ENCODE peak calls at places on chromosomes 11 and 22, in six cellular contexts. B is lower lobe of right lung, M is OCI-LY7, W is AG04450, C is tibial artery, X is left ventricle myocardium inferior. Y is an unnamed sample.

GRCh38 chr22:30344447-30345200 is 12.1 kb downstream of the SF3A1 start:
- DNase-seq in B (no peak), M (no peak), W (no peak), C (no peak), X (no peak), Y (no peak)

GRCh38 chr22:25741692-25742626 is at the start of gene MYO18B:
- DNase-seq in B (no peak), M (no peak), W (no peak), C (peak), X (peak), Y (peak)

GRCh38 chr11:92501346-92501745 is 276.7 kb downstream of the FAT3 start:
- DNase-seq in B (no peak), M (no peak), W (no peak), C (no peak), X (no peak), Y (no peak)

GRCh38 chr11:43493431-43493830 is 134.7 kb downstream of the TTC17 start:
- DNase-seq in B (no peak), M (no peak), W (no peak), C (no peak), X (no peak), Y (no peak)

GRCh38 chr11:7593476-7593875 is 79.7 kb downstream of the PPFIBP2 start:
- DNase-seq in B (no peak), M (no peak), W (no peak), C (no peak), X (no peak), Y (peak)

GRCh38 chr11:13278620-13279486 is 1.3 kb downstream of the BMAL1 start:
- DNase-seq in B (peak), M (no peak), W (no peak), C (peak), X (peak), Y (no peak)

GRCh38 chr22:41048791-41049717 is 43.3 kb upstream of the EP300 start:
- DNase-seq in B (peak), M (no peak), W (peak), C (peak), X (peak), Y (peak)

GRCh38 chr11:122671270-122671906 is 15.9 kb downstream of the UBASH3B start:
- DNase-seq in B (no peak), M (peak), W (peak), C (no peak), X (peak), Y (no peak)

GRCh38 chr22:49204599-49205214 is 623.0 kb downstream of the BRD1 start:
- DNase-seq in B (no peak), M (no peak), W (no peak), C (peak), X (no peak), Y (peak)

GRCh38 chr11:13486926-13487660 is 8.7 kb downstream of the PTH start:
- DNase-seq in B (peak), M (peak), W (no peak), C (no peak), X (peak), Y (no peak)

GRCh38 chr11:47916361-47916841 is 64.0 kb upstream of the PTPRJ start:
- DNase-seq in B (no peak), M (no peak), W (no peak), C (peak), X (peak), Y (no peak)
- TF ChIP-seq CTCF in B (no peak), M (no peak), W (no peak), C (no peak), X (no peak), Y (no peak)

GRCh38 chr11:126345283-126345682 is 10.2 kb upstream of the ST3GAL4 start:
- DNase-seq in B (no peak), M (no peak), W (no peak), C (no peak), X (no peak), Y (no peak)

GRCh38 chr11:126348806-126349582 is 6.5 kb upstream of the ST3GAL4 start:
- DNase-seq in B (no peak), M (no peak), W (no peak), C (no peak), X (peak), Y (no peak)

GRCh38 chr11:126345759-126346585 is 9.5 kb upstream of the ST3GAL4 start:
- DNase-seq in B (no peak), M (no peak), W (no peak), C (peak), X (no peak), Y (no peak)

GRCh38 chr11:126346586-126346940 is 8.9 kb upstream of the ST3GAL4 start:
- DNase-seq in B (no peak), M (no peak), W (no peak), C (no peak), X (no peak), Y (no peak)

DNA sequence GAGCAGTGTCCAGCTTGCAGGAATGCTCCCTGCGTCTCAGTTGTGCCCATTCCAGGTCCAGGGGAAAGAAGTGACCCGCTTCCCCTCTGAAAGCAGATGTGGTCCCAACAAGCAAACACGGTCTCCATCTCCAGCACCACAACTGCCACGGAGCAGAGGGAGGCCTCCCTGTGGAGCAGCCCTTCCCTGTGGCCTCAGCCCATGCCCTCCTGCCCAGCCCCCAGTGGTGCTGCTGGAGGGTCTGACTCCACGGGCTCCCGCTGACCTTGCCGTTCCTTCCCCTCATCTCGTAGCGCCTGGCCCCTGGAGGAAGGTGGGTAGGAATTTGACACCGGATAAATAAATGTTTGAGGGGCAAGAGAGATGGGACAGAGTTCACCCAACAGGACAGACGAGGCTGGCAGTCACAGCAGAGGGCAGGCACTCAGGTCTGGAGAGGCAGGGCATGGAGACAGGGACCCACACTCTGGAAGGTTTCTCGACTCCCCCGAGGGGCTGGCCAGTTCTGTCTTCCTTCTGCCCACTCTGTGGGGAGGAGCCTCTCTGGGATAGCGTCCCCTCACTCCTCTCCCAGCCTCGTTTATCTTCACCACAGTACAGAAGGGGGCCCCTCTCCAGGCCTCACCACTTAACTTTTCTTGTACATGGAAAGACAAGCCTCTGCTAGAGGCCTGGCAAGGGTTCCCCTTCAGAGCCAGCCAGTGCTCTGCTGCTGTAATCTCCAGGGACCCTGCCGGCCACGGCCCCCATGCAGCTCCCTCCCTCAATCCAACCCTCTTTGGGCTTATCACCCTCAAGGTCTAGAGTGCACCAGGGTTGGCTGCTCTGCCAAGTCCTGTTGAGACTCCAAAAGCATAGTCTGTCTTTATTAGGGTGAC is 7.5 kb upstream of the ST3GAL4 start:
- DNase-seq in B (no peak), M (no peak), W (no peak), C (no peak), X (no peak), Y (no peak)
- H3K27ac ChIP-seq in B (no peak), M (no peak), W (no peak), C (peak), X (peak), Y (peak)

GRCh38 chr11:126791446-126791845 is 209.1 kb downstream of the KIRREL3 start:
- DNase-seq in B (no peak), M (no peak), W (no peak), C (no peak), X (no peak), Y (no peak)
- TF ChIP-seq CTCF in B (no peak), M (no peak), W (peak), C (no peak), X (no peak), Y (no peak)

DNA sequence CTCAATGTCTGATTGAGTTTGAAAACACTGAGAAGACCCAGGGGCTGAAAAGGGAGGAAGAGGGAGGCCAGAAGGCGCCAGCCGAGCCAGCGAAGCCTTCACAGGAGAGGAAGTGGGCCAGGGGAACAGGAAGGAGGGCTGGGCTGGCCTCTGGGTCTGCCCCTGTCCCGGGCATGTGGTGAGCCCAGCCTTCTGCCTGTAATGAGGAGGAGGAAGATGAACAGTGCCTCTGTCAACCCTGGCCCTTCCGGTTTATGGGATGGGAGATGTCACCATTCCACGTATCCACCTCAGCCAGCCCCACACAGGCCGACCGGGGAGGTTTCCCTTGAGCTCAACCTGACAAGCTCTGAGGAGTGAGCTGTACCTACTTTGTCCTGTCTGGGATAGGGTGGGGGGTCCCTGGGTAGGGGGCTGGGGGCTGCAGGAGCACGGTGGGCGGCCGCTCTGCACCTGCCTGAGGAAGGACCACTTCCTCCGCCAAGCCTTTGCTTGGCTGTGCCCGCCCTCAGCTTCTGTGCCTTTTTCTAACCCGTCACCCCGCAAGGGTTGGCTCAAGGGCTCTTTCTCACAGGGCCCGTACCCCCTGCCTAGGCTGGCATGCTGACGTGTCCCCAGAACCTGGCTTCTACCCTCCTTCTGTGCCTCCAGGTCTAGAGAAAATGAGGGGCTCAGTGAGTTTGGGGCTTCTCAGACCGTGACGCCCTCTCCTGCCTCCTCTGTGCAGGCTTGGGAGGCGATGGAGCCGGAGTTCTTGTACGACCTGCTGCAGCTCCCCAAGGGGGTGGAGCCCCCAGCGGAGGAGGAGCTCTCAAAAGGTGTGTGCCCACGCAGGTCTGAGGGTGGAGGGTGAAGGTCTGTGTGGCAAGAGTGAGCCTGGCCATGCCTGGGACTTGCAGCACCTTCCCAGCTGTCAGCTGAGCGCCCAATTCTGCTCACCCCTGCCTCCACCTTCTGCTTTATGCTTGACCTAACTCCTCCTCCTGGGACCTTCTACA is 2.2 kb downstream of the PARVG start:
- DNase-seq in B (peak), M (peak), W (no peak), C (peak), X (peak), Y (no peak)
- H3K27ac ChIP-seq in B (peak), M (no peak), W (no peak), C (no peak), X (peak), Y (peak)

GRCh38 chr11:88494857-88495256 is 157.3 kb upstream of the CTSC start:
- DNase-seq in B (no peak), M (no peak), W (no peak), C (no peak), X (no peak), Y (no peak)
- TF ChIP-seq CTCF in B (no peak), M (no peak), W (no peak), C (no peak), X (no peak), Y (no peak)

DNA sequence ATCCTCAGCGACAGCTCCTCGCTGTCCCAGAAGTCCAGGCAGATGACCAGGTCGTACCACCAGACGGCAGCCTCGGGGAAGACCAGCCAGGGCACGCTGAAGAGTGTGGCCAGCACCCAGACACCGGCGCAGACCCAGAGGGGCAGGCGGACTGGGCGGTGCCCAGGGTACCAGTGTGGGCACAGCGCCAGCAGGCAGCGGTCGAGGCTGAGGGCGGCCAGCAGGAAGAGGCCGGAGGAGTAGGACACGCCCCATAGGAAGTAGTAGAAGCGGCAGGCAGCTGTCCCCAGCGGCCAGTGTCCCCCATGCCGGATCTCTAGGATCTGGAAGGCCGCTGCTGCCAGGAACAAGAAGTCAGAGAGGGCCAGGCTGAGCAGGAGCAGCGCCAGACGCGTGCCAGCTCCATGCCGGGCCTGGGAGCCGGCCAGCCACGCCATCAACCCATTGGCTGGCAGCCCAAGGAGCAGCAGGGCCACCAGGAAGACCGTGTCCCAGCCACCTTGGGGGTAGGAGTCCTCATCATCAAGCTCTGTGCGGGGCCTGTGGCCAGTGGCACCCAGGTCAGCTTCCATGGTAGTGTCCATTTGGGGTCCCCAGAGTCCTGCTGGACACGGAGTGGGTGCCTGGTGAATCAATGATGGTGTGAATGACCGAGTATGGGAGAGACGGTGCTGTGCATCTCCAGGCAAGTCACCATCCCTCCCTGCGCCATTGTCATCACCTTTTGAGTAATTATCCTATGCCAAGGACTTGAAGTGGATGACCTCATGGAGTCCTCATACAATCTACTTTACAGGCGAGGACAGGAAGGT is at the start of gene GPR152:
- DNase-seq in B (no peak), M (no peak), W (no peak), C (no peak), X (no peak), Y (no peak)
- H3K27ac ChIP-seq in B (peak), M (no peak), W (no peak), C (no peak), X (peak), Y (no peak)

DNA sequence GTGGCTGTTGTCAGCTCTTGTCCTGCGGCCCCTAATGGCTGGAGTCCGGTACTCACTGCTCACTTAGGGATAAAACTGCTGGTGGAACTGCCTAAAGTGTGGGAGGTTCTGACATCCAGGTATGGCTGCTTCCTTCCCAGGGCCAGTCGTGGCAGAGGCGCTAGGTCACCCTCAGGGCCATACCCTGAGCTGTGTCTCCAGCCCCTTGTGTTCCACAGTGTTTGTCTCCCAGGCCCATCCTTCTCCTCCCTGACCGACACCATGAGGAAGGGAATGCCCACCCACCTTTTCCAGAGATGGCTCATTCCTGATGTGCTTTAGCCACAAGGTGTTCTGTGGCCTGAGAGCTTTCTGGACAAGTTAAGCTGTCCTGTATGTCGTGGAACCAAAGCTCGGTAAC is 12.4 kb upstream of the ACR start:
- DNase-seq in B (no peak), M (no peak), W (no peak), C (no peak), X (peak), Y (no peak)
- TF ChIP-seq CTCF in B (no peak), M (no peak), W (no peak), C (no peak), X (no peak), Y (no peak)

GRCh38 chr22:22386602-22387385 is 121.7 kb downstream of the ZNF280B start:
- DNase-seq in B (no peak), M (no peak), W (no peak), C (no peak), X (no peak), Y (no peak)
- H3K27ac ChIP-seq in B (no peak), M (no peak), W (no peak), C (no peak), X (no peak), Y (no peak)

GRCh38 chr11:112269139-112269538 is 8.5 kb upstream of the PLET1 start:
- DNase-seq in B (no peak), M (no peak), W (no peak), C (no peak), X (no peak), Y (no peak)
- TF ChIP-seq CTCF in B (no peak), M (no peak), W (no peak), C (no peak), X (no peak), Y (no peak)

Y was measured in coronary artery.